ENCODE peak calls at places on chromosomes 11 and 22, in nine cellular contexts. H is HuH-7, V is glomerular endothelial cell, X is iris pigment epithelial cell, Y is brain microvascular endothelial cell, R is NCI-H1105 treated with DMSO at 0.1 percent for 48 hours, O is COR-L47, T is adipocyte, Q is AG10803. U is an unnamed sample.

GRCh38 chr11:64926689-64927088 is 2.2 kb downstream of the PPP2R5B start:
- DNase-seq in H (no peak), V (no peak), X (no peak), Y (no peak), R (no peak), O (no peak), T (no peak), Q (no peak), U (no peak)

GRCh38 chr11:94574193-94574961 is 7.2 kb downstream of the PIWIL4 start:
- DNase-seq in H (no peak), V (no peak), X (peak), Y (peak), R (no peak), O (no peak), T (peak), Q (peak), U (peak)

GRCh38 chr11:21460082-21460481 is 732.8 kb upstream of the ANO5 start:
- DNase-seq in H (no peak), V (no peak), X (no peak), Y (no peak), R (no peak), O (no peak), T (no peak), Q (no peak), U (no peak)

GRCh38 chr11:85589373-85589772 is 37.8 kb downstream of the DLG2 start:
- DNase-seq in H (no peak), V (no peak), X (peak), Y (no peak), R (no peak), O (no peak), T (peak), Q (no peak), U (no peak)

GRCh38 chr11:59615132-59615636 is 390 bp downstream of the OSBP start:
- DNase-seq in H (peak), V (no peak), X (no peak), Y (peak), R (peak), O (peak), T (no peak), Q (no peak), U (no peak)

GRCh38 chr11:67630230-67630942 is 649 bp upstream of the NUDT8 start:
- DNase-seq in H (peak), V (peak), X (peak), Y (peak), R (peak), O (peak), T (peak), Q (peak), U (peak)

GRCh38 chr11:66470015-66470414 is 3.3 kb downstream of the PELI3 start:
- DNase-seq in H (no peak), V (no peak), X (no peak), Y (no peak), R (no peak), O (no peak), T (no peak), Q (no peak), U (no peak)

GRCh38 chr22:45331486-45331885 is 21.8 kb downstream of the FAM118A start:
- DNase-seq in H (no peak), V (no peak), X (no peak), Y (no peak), R (no peak), O (no peak), T (no peak), Q (no peak), U (no peak)

GRCh38 chr11:75013051-75013450 is 24.3 kb downstream of the NEU3 start:
- DNase-seq in H (no peak), V (no peak), X (peak), Y (peak), R (no peak), O (no peak), T (no peak), Q (peak), U (no peak)

GRCh38 chr11:75334976-75335375 is 16.5 kb downstream of the ARRB1 start:
- DNase-seq in H (no peak), V (no peak), X (no peak), Y (no peak), R (no peak), O (no peak), T (no peak), Q (no peak), U (no peak)

GRCh38 chr11:78798567-78799170 is 224.0 kb upstream of the NARS2 start:
- DNase-seq in H (peak), V (no peak), X (peak), Y (peak), R (peak), O (peak), T (peak), Q (peak), U (peak)

GRCh38 chr22:45686004-45686403 is 14.4 kb downstream of the ATXN10 start:
- DNase-seq in H (no peak), V (no peak), X (peak), Y (peak), R (no peak), O (no peak), T (peak), Q (peak), U (peak)

GRCh38 chr22:31081963-31082605 is 966 bp downstream of the SMTN start:
- DNase-seq in H (peak), V (no peak), X (peak), Y (peak), R (no peak), O (no peak), T (no peak), Q (peak), U (peak)

GRCh38 chr11:46050652-46051051 is 70.6 kb downstream of the PHF21A start:
- DNase-seq in H (no peak), V (no peak), X (no peak), Y (no peak), R (no peak), O (no peak), T (no peak), Q (peak), U (peak)

U was measured in fibroblast of the aortic adventitia.